ENCODE peak calls at places on chromosomes 13 and 19, in six cellular contexts. N is GM12891, U is HepG2, D is H1, S is K562, M is GM12878. T is an unnamed sample.

GRCh38 chr13:37526710-37527446 is 71.7 kb downstream of the POSTN start:
- DNase-seq in M (no peak), U (no peak), S (no peak), D (no peak), N (no peak), T (no peak)

GRCh38 chr13:106047859-106048258 is 487.6 kb downstream of the EFNB2 start:
- DNase-seq in U (no peak), D (no peak), S (no peak), N (no peak), M (no peak), T (no peak)

GRCh38 chr19:10553943-10554381 is 10.3 kb downstream of the ATG4D start:
- DNase-seq in U (no peak), S (no peak), N (peak), D (no peak), M (peak), T (no peak)

GRCh38 chr19:51064534-51065220 is at the start of gene KLK13:
- DNase-seq in M (no peak), D (peak), N (no peak), U (no peak), S (peak), T (no peak)

GRCh38 chr19:4120531-4120930 is 3.4 kb downstream of the MAP2K2 start:
- DNase-seq in U (no peak), S (no peak), N (no peak), D (no peak), M (no peak), T (no peak)

GRCh38 chr19:13986348-13986904 is 19.7 kb downstream of the RFX1 start:
- DNase-seq in S (no peak), U (no peak), M (peak), D (peak), N (peak), T (peak)

GRCh38 chr13:107819071-107819470 is 396.3 kb downstream of the LIG4 start:
- DNase-seq in N (no peak), D (no peak), S (no peak), U (no peak), M (no peak), T (no peak)

GRCh38 chr19:39104104-39104708 is 20.0 kb downstream of the ACP7 start:
- DNase-seq in U (peak), S (no peak), D (no peak), N (no peak), M (no peak), T (no peak)

GRCh38 chr13:112733661-112734379 is 44.0 kb downstream of the ATP11A start:
- DNase-seq in N (no peak), S (no peak), U (no peak), M (no peak), D (no peak), T (no peak)

GRCh38 chr19:15934332-15935078 is at the start of gene CYP4F11:
- DNase-seq in U (peak), M (no peak), D (no peak), S (no peak), N (no peak), T (no peak)

GRCh38 chr13:35014606-35015005 is 72.5 kb downstream of the NBEA start:
- DNase-seq in N (no peak), U (no peak), M (no peak), D (no peak), S (no peak), T (no peak)

GRCh38 chr13:27622102-27622820 is 569 bp downstream of the POLR1D start:
- DNase-seq in M (no peak), N (no peak), D (no peak), S (no peak), U (peak), T (peak)

GRCh38 chr13:99103536-99103935 is 97.1 kb upstream of the UBAC2 start:
- DNase-seq in U (no peak), S (no peak), M (no peak), D (no peak), N (no peak), T (no peak)
- TF ChIP-seq TAF1 in U (no peak), S (no peak), M (no peak), D (no peak), N (no peak), T (no peak)

GRCh38 chr13:109369357-109370052 is 416.9 kb downstream of the IRS2 start:
- DNase-seq in D (no peak), N (no peak), M (no peak), U (no peak), S (no peak), T (no peak)

GRCh38 chr13:109366521-109366920 is 419.9 kb downstream of the IRS2 start:
- DNase-seq in S (no peak), N (no peak), D (no peak), U (no peak), M (no peak), T (no peak)

GRCh38 chr13:109370486-109370885 is 415.9 kb downstream of the IRS2 start:
- DNase-seq in D (no peak), S (no peak), N (no peak), M (no peak), U (no peak), T (no peak)

GRCh38 chr13:109371066-109371465 is 415.3 kb downstream of the IRS2 start:
- DNase-seq in N (no peak), M (no peak), U (no peak), D (no peak), S (no peak), T (no peak)

DNA sequence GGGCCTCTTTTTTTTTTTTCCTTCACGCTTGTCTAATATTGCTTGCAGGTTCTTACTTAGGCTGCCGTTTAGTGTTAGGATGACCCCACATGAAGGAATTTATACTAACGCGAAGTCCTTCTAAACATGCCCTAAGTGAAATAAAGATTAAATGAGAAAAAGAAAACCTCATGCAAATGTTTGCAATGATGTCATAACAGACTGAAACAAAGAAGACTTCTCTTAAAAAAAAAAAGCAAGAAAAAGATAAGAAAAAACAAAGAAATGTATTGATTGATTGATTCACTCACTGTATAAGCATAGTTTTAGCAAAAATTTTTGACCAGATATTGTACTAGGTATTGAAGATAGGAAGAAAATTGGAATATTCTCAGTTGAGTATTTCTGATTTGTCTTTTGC is 418.2 kb downstream of the IRS2 start:
- DNase-seq in M (no peak), U (no peak), S (no peak), N (no peak), D (no peak), T (no peak)
- TF ChIP-seq POLR2AphosphoS5 in M (no peak), U (no peak), S (no peak), N (no peak), D (no peak), T (no peak)

DNA sequence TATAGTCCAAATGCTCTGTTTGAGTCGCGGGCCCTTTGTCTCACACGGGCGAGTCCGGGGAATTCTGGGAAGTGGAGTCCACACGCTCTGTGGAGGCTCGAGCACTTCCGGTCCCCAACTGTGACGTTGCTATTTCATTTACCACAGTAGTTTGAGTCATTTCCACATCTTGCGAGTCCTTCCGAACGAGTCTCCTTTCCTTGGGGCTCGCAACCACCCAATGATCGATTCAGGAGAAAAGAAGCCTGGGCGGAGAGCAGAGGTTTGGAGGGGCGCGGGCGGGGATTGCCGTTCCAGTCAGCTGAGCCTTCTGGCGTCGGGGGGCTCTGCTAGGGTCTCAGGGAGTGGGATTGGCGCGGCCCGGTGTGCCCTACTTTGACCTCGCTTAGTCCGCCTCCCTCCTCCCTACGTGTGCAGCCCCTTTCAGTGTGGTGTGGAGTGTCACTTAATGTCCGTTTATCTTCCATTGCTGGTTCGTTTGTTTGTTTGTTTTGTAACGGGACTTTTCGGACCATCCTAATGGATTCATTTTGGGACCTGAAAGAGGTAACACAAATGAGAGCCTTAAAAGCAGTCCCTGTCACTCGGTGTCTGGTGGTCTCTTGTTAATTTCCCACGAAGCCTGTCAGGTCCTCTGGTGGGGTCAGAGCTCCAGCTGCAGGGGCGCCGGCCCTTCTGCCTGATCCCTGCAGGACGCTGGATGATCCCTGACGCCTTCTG is at the start of gene ZNF222:
- DNase-seq in S (peak), D (peak), M (peak), U (peak), N (peak), T (peak)
- TF ChIP-seq POLR2A in S (peak), D (peak), M (peak), U (no peak), N (peak), T (no peak)

GRCh38 chr19:1862424-1863307 is 713 bp downstream of the KLF16 start:
- DNase-seq in U (no peak), N (peak), D (no peak), S (peak), M (no peak), T (peak)
- TF ChIP-seq TAF1 in U (no peak), N (no peak), D (no peak), S (no peak), M (no peak), T (no peak)

DNA sequence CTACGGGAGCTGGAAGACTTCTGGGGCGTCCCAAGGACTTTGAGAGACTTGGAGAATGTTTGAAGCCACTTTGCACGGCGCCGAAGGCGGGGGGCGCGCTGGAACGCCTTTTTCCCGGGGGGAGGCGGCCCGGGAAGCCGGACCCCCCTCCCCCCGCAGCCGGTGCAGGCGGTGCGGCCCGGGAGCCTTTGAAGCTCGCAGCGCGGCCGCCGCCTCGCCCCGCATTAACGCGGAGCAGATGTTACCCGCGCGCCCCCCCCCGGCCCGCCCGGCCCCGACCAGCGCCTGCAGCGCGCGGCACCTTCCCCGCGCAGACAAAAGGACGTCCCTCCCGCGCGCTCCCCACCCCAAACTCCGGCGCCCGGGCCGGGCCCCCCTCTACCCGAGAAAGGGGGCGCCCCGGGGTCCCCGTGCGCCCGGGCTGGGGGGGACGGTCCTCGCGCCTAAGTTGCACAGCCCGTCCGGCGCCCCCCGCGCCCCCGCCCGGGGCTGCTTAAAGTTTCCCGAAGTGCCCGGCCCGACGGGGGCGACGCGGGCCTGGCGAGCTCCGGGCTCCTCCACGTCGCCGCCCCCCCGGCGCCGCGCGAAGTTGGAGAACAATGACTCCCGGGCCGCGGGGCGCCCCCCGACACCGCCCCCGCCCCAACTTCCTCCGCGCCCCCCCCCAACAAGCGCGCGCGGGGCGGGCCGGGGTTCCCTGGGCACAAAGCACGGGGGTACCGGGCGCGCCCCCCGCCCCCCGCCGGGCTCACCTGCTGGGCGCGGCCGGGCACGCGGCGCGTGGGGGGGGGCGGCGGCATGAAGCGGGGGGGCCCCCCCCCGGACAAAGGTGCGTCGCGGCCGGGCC is 644 bp downstream of the TCF3 start:
- DNase-seq in N (no peak), M (no peak), D (no peak), S (peak), U (no peak), T (no peak)
- TF ChIP-seq POLR2AphosphoS5 in N (no peak), M (peak), D (peak), S (no peak), U (no peak), T (no peak)